ENCODE peak calls at places on chromosomes 3 and 15, in five cellular contexts. P is HCT116, F is right atrium auricular region, Q is foreskin fibroblast, Y is neuronal stem cell. O is an unnamed sample.
A peak's percentile ranks its signal among the peaks of the same experiment; 100 is the strongest.

GRCh38 chr3:38649500-38650247 is at the start of gene SCN5A:
- DNase-seq in F (no peak), P (no peak), Q (peak; percentile 35), Y (no peak), O (peak; percentile 55)

GRCh38 chr3:186024210-186024609 is 84.7 kb downstream of the ETV5 start:
- DNase-seq in Y (no peak), F (peak; percentile 63), Q (peak; percentile 28), P (no peak), O (peak; percentile 35)

GRCh38 chr3:169298247-169298992 is 365.1 kb downstream of the MECOM start:
- DNase-seq in Y (no peak), P (no peak), Q (no peak), F (no peak), O (no peak)

GRCh38 chr15:38129531-38130199 is 123.0 kb upstream of the SPRED1 start:
- DNase-seq in Q (peak; percentile 100), Y (peak; percentile 51), F (peak; percentile 89), P (no peak), O (peak; percentile 53)

GRCh38 chr3:43236008-43236407 is 50.3 kb upstream of the SNRK start:
- DNase-seq in Y (no peak), P (no peak), Q (peak; percentile 35), F (no peak), O (no peak)

GRCh38 chr3:195580733-195581443 is 2.9 kb downstream of the APOD start:
- DNase-seq in P (no peak), Q (peak; percentile 59), Y (no peak), F (no peak), O (no peak)

GRCh38 chr15:71385469-71385868 is 270.2 kb downstream of the THSD4 start:
- DNase-seq in Q (no peak), P (no peak), F (no peak), Y (no peak), O (no peak)

GRCh38 chr3:56491566-56491965 is 23.3 kb upstream of the ERC2 start:
- DNase-seq in P (no peak), F (no peak), Q (peak; percentile 3), Y (no peak), O (no peak)

GRCh38 chr3:38454179-38454883 is 641 bp downstream of the ACVR2B start:
- DNase-seq in P (no peak), Y (peak; percentile 40), F (no peak), Q (no peak), O (peak; percentile 25)

GRCh38 chr15:96264801-96265515 is 65.5 kb upstream of the NR2F2 start:
- DNase-seq in Y (peak; percentile 11), P (peak; percentile 74), Q (no peak), F (no peak), O (no peak)

GRCh38 chr3:102299125-102299877 is 135.5 kb upstream of the ZPLD1 start:
- DNase-seq in P (peak; percentile 70), F (no peak), Y (no peak), Q (no peak), O (no peak)

GRCh38 chr15:66748320-66748779 is 46.3 kb downstream of the SMAD6 start:
- DNase-seq in Q (peak; percentile 75), P (no peak), F (no peak), Y (no peak), O (no peak)

GRCh38 chr3:175187586-175187985 is 328.5 kb downstream of the NAALADL2 start:
- DNase-seq in P (no peak), Y (no peak), Q (no peak), F (no peak), O (no peak)

GRCh38 chr3:126466886-126467610 is 8.6 kb downstream of the ZXDC start:
- DNase-seq in Q (no peak), P (no peak), F (no peak), Y (no peak), O (no peak)

GRCh38 chr3:78349571-78349970 is 1309.7 kb downstream of the ROBO2 start:
- DNase-seq in Q (no peak), P (no peak), Y (no peak), F (no peak), O (no peak)

GRCh38 chr3:120506076-120506827 is 55.5 kb upstream of the FSTL1 start:
- DNase-seq in Y (no peak), Q (peak; percentile 16), P (no peak), F (no peak), O (no peak)

GRCh38 chr3:126959144-126959920 is 23.6 kb upstream of the PLXNA1 start:
- DNase-seq in F (no peak), P (no peak), Q (no peak), Y (no peak), O (peak; percentile 3)

GRCh38 chr3:153783106-153783505 is 338.1 kb upstream of the ARHGEF26 start:
- DNase-seq in F (no peak), Y (no peak), P (no peak), Q (no peak), O (no peak)

GRCh38 chr15:40420793-40421192 is 15.2 kb downstream of the IVD start:
- DNase-seq in F (no peak), Q (no peak), Y (no peak), P (peak; percentile 29), O (no peak)

GRCh38 chr3:70312336-70312735 is at the start of gene MDFIC2:
- DNase-seq in Q (no peak), P (no peak), Y (no peak), F (no peak), O (no peak)

GRCh38 chr3:13650210-13651056 is 101.5 kb downstream of the FBLN2 start:
- DNase-seq in P (peak; percentile 59), Y (peak; percentile 85), F (peak; percentile 78), Q (peak; percentile 56), O (peak; percentile 72)

GRCh38 chr3:120816728-120817127 is 74.2 kb downstream of the GTF2E1 start:
- DNase-seq in Q (no peak), F (no peak), P (no peak), Y (no peak), O (no peak)

GRCh38 chr3:118818386-118818785 is 216.3 kb downstream of the IGSF11 start:
- DNase-seq in F (no peak), Q (no peak), Y (no peak), P (no peak), O (no peak)

GRCh38 chr3:114794894-114795630 is 352.0 kb downstream of the ZBTB20 start:
- DNase-seq in Q (no peak), P (no peak), Y (no peak), F (no peak), O (no peak)

GRCh38 chr3:114789803-114790202 is 357.3 kb downstream of the ZBTB20 start:
- DNase-seq in F (no peak), Q (no peak), Y (no peak), P (no peak), O (no peak)

GRCh38 chr3:114790752-114791151 is 356.3 kb downstream of the ZBTB20 start:
- DNase-seq in F (no peak), P (no peak), Q (no peak), Y (no peak), O (no peak)

GRCh38 chr3:114796796-114797195 is 350.3 kb downstream of the ZBTB20 start:
- DNase-seq in Q (no peak), F (no peak), Y (no peak), P (no peak), O (no peak)

DNA sequence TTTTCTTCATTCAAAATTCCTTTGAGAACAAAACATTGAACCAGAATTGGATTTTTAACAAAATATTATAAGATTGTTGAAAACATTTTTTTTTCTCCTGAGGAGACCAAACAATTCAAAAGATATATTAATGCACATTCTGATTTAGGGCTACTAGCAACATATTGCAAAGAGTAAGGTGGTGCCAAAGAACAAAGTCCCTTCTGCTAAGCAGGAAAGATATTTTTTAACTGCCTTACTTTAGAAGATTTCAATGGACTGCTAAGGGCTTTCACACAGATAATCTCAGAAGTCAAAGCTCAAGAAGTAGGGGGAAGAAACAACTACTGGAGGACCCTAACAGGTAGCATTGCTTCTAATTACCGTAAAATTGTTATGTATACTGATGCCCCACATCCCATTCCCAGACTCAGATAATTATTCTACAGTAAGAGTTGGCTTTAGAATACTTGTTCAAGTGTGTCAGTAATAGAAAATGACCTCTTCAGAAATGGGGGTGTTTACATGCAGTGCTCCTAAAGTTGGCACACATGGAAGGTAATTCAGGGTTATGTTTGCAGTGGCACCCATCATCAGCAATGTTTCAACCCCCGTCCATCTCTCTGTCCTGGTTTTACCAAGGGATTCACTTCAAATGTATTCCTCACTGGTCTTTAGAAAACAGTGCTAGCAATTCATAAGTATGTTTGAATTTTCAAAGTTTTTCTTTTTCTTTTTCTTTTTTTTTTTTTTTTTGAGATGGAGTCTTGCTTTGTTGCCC is 354.7 kb downstream of the ZBTB20 start:
- DNase-seq in Q (no peak), Y (no peak), F (no peak), P (no peak), O (no peak)
- H3K4me3 ChIP-seq in Q (no peak overlapping the region), Y (no peak overlapping the region), F (no peak overlapping the region), P (no peak overlapping the region), O (no peak overlapping the region)

DNA sequence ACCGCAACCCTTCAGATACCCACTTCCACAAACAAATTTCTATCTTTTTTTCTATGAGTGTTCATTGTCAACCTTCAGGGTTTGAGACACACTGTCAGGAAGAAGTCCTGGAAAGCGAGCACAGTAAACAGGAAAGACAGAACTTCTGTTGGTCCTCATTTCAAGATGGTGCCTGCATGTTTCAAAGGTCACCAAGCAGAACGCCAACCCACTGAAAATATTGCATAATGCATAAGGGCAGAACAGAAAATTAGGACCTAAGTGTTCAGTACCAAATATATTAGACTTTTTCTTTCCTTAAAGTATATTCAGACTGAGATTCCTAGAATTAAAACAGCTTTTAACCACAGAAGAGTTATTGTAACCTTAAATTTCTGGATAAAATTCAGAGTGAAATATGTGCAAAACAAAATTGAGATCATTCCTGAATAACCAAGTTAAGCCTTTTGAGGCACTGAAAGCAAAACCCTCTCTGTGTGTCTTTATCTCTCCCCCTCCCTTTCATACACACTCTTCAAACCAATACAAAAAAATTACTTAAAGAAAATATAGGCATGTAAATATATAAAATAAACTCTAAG is 387.8 kb upstream of the THBS1 start:
- DNase-seq in Q (no peak), F (no peak), Y (no peak), P (no peak), O (no peak)
- H3K4me3 ChIP-seq in Q (no peak overlapping the region), F (no peak overlapping the region), Y (no peak overlapping the region), P (no peak overlapping the region), O (no peak overlapping the region)

GRCh38 chr3:73433079-73433478 is 191.7 kb downstream of the PDZRN3 start:
- DNase-seq in P (no peak), F (no peak), Q (no peak), Y (no peak), O (no peak)
- H3K4me3 ChIP-seq in P (no peak overlapping the region), F (no peak overlapping the region), Q (no peak overlapping the region), Y (no peak overlapping the region), O (no peak overlapping the region)

GRCh38 chr3:6805236-6805635 is 55.7 kb upstream of the GRM7 start:
- DNase-seq in Y (no peak), Q (no peak), F (no peak), P (no peak), O (no peak)

GRCh38 chr3:6807967-6808588 is 52.8 kb upstream of the GRM7 start:
- DNase-seq in P (no peak), Y (no peak), Q (no peak), F (no peak), O (no peak)

GRCh38 chr3:6806991-6807390 is 53.9 kb upstream of the GRM7 start:
- DNase-seq in P (no peak), Q (no peak), F (no peak), Y (no peak), O (no peak)

GRCh38 chr3:6803652-6804051 is 57.3 kb upstream of the GRM7 start:
- DNase-seq in F (no peak), Y (no peak), P (no peak), Q (no peak), O (no peak)

DNA sequence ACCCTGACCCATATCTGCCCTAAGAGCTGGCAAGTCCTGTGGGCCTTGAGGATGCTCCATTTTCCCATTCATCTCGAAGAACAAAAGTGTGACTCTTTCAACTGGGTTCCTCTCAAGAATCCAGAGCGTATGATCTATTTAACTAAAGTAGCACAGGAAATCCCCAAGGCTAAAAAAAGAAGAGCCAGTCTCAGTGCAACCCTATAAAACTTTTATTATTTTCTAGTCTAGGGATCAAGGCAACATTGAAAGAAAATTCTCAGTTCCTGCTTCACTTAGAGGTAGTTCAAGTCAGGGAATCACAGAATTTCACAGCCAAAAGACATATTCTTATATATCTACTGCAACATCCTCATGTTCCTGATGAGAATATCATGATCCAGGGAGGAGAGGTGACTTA is 51.6 kb upstream of the GRM7 start:
- DNase-seq in P (no peak), Q (no peak), Y (no peak), F (no peak), O (no peak)
- H3K4me3 ChIP-seq in P (no peak overlapping the region), Q (no peak overlapping the region), Y (no peak overlapping the region), F (no peak overlapping the region), O (no peak overlapping the region)